ENCODE peak calls at places on chromosome 1, in ten cellular contexts. One of them, this sample, is unnamed.

GRCh38 chr1:107896946-107897345 is 68.0 kb downstream of the VAV3 start:
- DNase-seq in COR-L47: no peak
- DNase-seq in mesothelial cell of epicardium: no peak
- DNase-seq in stimulated activated CD4-positive, alpha-beta T cell treated with anti-CD3 and anti-CD28 coated beads, Interleukin-12 subunit alpha, Interleukin-12 subunit beta, amount 100 ng/mL, for 24 hours: no peak
- DNase-seq in cardiac muscle cell: no peak
- DNase-seq in HS-5: no peak
- DNase-seq in RKO: no peak
- DNase-seq in hypothalamus: no peak
- DNase-seq in GM23248: no peak
- DNase-seq in AG10803: no peak
- DNase-seq in this sample: no peak

GRCh38 chr1:217484881-217485280 is 146.0 kb downstream of the GPATCH2 start:
- DNase-seq in COR-L47: no peak
- DNase-seq in mesothelial cell of epicardium: no peak
- DNase-seq in stimulated activated CD4-positive, alpha-beta T cell treated with anti-CD3 and anti-CD28 coated beads, Interleukin-12 subunit alpha, Interleukin-12 subunit beta, amount 100 ng/mL, for 24 hours: no peak
- DNase-seq in cardiac muscle cell: no peak
- DNase-seq in HS-5: no peak
- DNase-seq in RKO: no peak
- DNase-seq in hypothalamus: no peak
- DNase-seq in GM23248: no peak
- DNase-seq in AG10803: no peak
- DNase-seq in this sample: no peak

GRCh38 chr1:92923664-92924063 is 37.6 kb downstream of the DIPK1A start:
- DNase-seq in COR-L47: no peak
- DNase-seq in mesothelial cell of epicardium: no peak
- DNase-seq in stimulated activated CD4-positive, alpha-beta T cell treated with anti-CD3 and anti-CD28 coated beads, Interleukin-12 subunit alpha, Interleukin-12 subunit beta, amount 100 ng/mL, for 24 hours: no peak
- DNase-seq in cardiac muscle cell: no peak
- DNase-seq in HS-5: no peak
- DNase-seq in RKO: no peak
- DNase-seq in hypothalamus: no peak
- DNase-seq in GM23248: peak; percentile 75
- DNase-seq in AG10803: peak; percentile 75
- DNase-seq in this sample: no peak

GRCh38 chr1:3462356-3463012 is 8.0 kb downstream of the ARHGEF16 start:
- DNase-seq in COR-L47: no peak
- DNase-seq in mesothelial cell of epicardium: no peak
- DNase-seq in stimulated activated CD4-positive, alpha-beta T cell treated with anti-CD3 and anti-CD28 coated beads, Interleukin-12 subunit alpha, Interleukin-12 subunit beta, amount 100 ng/mL, for 24 hours: no peak
- DNase-seq in cardiac muscle cell: no peak
- DNase-seq in HS-5: no peak
- DNase-seq in RKO: no peak
- DNase-seq in hypothalamus: no peak
- DNase-seq in GM23248: no peak
- DNase-seq in AG10803: no peak
- DNase-seq in this sample: peak; percentile 87

GRCh38 chr1:1426496-1426960 is 5.5 kb upstream of the ANKRD65 start:
- DNase-seq in COR-L47: no peak
- DNase-seq in mesothelial cell of epicardium: no peak
- DNase-seq in stimulated activated CD4-positive, alpha-beta T cell treated with anti-CD3 and anti-CD28 coated beads, Interleukin-12 subunit alpha, Interleukin-12 subunit beta, amount 100 ng/mL, for 24 hours: no peak
- DNase-seq in cardiac muscle cell: no peak
- DNase-seq in HS-5: no peak
- DNase-seq in RKO: no peak
- DNase-seq in hypothalamus: peak; percentile 49
- DNase-seq in GM23248: no peak
- DNase-seq in AG10803: no peak
- DNase-seq in this sample: peak; percentile 70

GRCh38 chr1:223189903-223190724 is 47.1 kb upstream of the TLR5 start:
- DNase-seq in COR-L47: no peak
- DNase-seq in mesothelial cell of epicardium: no peak
- DNase-seq in stimulated activated CD4-positive, alpha-beta T cell treated with anti-CD3 and anti-CD28 coated beads, Interleukin-12 subunit alpha, Interleukin-12 subunit beta, amount 100 ng/mL, for 24 hours: peak; percentile 38
- DNase-seq in cardiac muscle cell: no peak
- DNase-seq in HS-5: peak; percentile 60
- DNase-seq in RKO: peak; percentile 24
- DNase-seq in hypothalamus: no peak
- DNase-seq in GM23248: peak; percentile 86
- DNase-seq in AG10803: peak; percentile 68
- DNase-seq in this sample: peak; percentile 93

GRCh38 chr1:229661022-229661877 is 35.2 kb downstream of the URB2 start:
- DNase-seq in COR-L47: peak; percentile 78
- DNase-seq in mesothelial cell of epicardium: peak; percentile 57
- DNase-seq in stimulated activated CD4-positive, alpha-beta T cell treated with anti-CD3 and anti-CD28 coated beads, Interleukin-12 subunit alpha, Interleukin-12 subunit beta, amount 100 ng/mL, for 24 hours: peak; percentile 52
- DNase-seq in cardiac muscle cell: peak; percentile 87
- DNase-seq in HS-5: no peak
- DNase-seq in RKO: peak; percentile 24
- DNase-seq in hypothalamus: peak; percentile 62
- DNase-seq in GM23248: peak; percentile 90
- DNase-seq in AG10803: peak; percentile 68
- DNase-seq in this sample: peak; percentile 92

GRCh38 chr1:159214149-159214760 is 9.6 kb downstream of the ACKR1 start:
- DNase-seq in COR-L47: no peak
- DNase-seq in mesothelial cell of epicardium: no peak
- DNase-seq in stimulated activated CD4-positive, alpha-beta T cell treated with anti-CD3 and anti-CD28 coated beads, Interleukin-12 subunit alpha, Interleukin-12 subunit beta, amount 100 ng/mL, for 24 hours: no peak
- DNase-seq in cardiac muscle cell: peak; percentile 62
- DNase-seq in HS-5: no peak
- DNase-seq in RKO: peak; percentile 59
- DNase-seq in hypothalamus: no peak
- DNase-seq in GM23248: peak; percentile 58
- DNase-seq in AG10803: peak; percentile 33
- DNase-seq in this sample: peak; percentile 83

GRCh38 chr1:202578001-202578500 is 132.2 kb downstream of the SYT2 start:
- DNase-seq in COR-L47: no peak
- DNase-seq in mesothelial cell of epicardium: no peak
- DNase-seq in stimulated activated CD4-positive, alpha-beta T cell treated with anti-CD3 and anti-CD28 coated beads, Interleukin-12 subunit alpha, Interleukin-12 subunit beta, amount 100 ng/mL, for 24 hours: no peak
- DNase-seq in cardiac muscle cell: no peak
- DNase-seq in HS-5: no peak
- DNase-seq in RKO: no peak
- DNase-seq in hypothalamus: no peak
- DNase-seq in GM23248: no peak
- DNase-seq in AG10803: peak; percentile 56
- DNase-seq in this sample: no peak

GRCh38 chr1:99808391-99809115 is 41.6 kb upstream of the AGL start:
- DNase-seq in COR-L47: peak; percentile 68
- DNase-seq in mesothelial cell of epicardium: no peak
- DNase-seq in stimulated activated CD4-positive, alpha-beta T cell treated with anti-CD3 and anti-CD28 coated beads, Interleukin-12 subunit alpha, Interleukin-12 subunit beta, amount 100 ng/mL, for 24 hours: no peak
- DNase-seq in cardiac muscle cell: peak; percentile 90
- DNase-seq in HS-5: peak; percentile 64
- DNase-seq in RKO: peak; percentile 94
- DNase-seq in hypothalamus: no peak
- DNase-seq in GM23248: peak; percentile 95
- DNase-seq in AG10803: peak; percentile 92
- DNase-seq in this sample: peak; percentile 92

GRCh38 chr1:233990486-233990885 is 86.0 kb downstream of the SLC35F3 start:
- DNase-seq in COR-L47: no peak
- DNase-seq in mesothelial cell of epicardium: no peak
- DNase-seq in stimulated activated CD4-positive, alpha-beta T cell treated with anti-CD3 and anti-CD28 coated beads, Interleukin-12 subunit alpha, Interleukin-12 subunit beta, amount 100 ng/mL, for 24 hours: no peak
- DNase-seq in cardiac muscle cell: no peak
- DNase-seq in HS-5: no peak
- DNase-seq in RKO: no peak
- DNase-seq in hypothalamus: no peak
- DNase-seq in GM23248: no peak
- DNase-seq in AG10803: no peak
- DNase-seq in this sample: no peak

GRCh38 chr1:171433451-171433850 is 51.9 kb upstream of the PRRC2C start:
- DNase-seq in COR-L47: no peak
- DNase-seq in mesothelial cell of epicardium: no peak
- DNase-seq in stimulated activated CD4-positive, alpha-beta T cell treated with anti-CD3 and anti-CD28 coated beads, Interleukin-12 subunit alpha, Interleukin-12 subunit beta, amount 100 ng/mL, for 24 hours: no peak
- DNase-seq in cardiac muscle cell: no peak
- DNase-seq in HS-5: peak; percentile 49
- DNase-seq in RKO: peak; percentile 74
- DNase-seq in hypothalamus: no peak
- DNase-seq in GM23248: peak; percentile 68
- DNase-seq in AG10803: peak; percentile 16
- DNase-seq in this sample: peak; percentile 21

GRCh38 chr1:108719654-108720435 is 7.1 kb downstream of the FNDC7 start:
- DNase-seq in COR-L47: no peak
- DNase-seq in mesothelial cell of epicardium: no peak
- DNase-seq in stimulated activated CD4-positive, alpha-beta T cell treated with anti-CD3 and anti-CD28 coated beads, Interleukin-12 subunit alpha, Interleukin-12 subunit beta, amount 100 ng/mL, for 24 hours: no peak
- DNase-seq in cardiac muscle cell: no peak
- DNase-seq in HS-5: peak; percentile 70
- DNase-seq in RKO: peak; percentile 89
- DNase-seq in hypothalamus: no peak
- DNase-seq in GM23248: peak; percentile 97
- DNase-seq in AG10803: peak; percentile 83
- DNase-seq in this sample: peak; percentile 87

GRCh38 chr1:217881607-217882332 is 250.6 kb downstream of the SPATA17 start:
- DNase-seq in COR-L47: no peak
- DNase-seq in mesothelial cell of epicardium: no peak
- DNase-seq in stimulated activated CD4-positive, alpha-beta T cell treated with anti-CD3 and anti-CD28 coated beads, Interleukin-12 subunit alpha, Interleukin-12 subunit beta, amount 100 ng/mL, for 24 hours: no peak
- DNase-seq in cardiac muscle cell: no peak
- DNase-seq in HS-5: no peak
- DNase-seq in RKO: no peak
- DNase-seq in hypothalamus: no peak
- DNase-seq in GM23248: peak; percentile 7
- DNase-seq in AG10803: peak; percentile 2
- DNase-seq in this sample: no peak

GRCh38 chr1:64887689-64888217 is 78.6 kb downstream of the JAK1 start:
- DNase-seq in COR-L47: no peak
- DNase-seq in mesothelial cell of epicardium: no peak
- DNase-seq in stimulated activated CD4-positive, alpha-beta T cell treated with anti-CD3 and anti-CD28 coated beads, Interleukin-12 subunit alpha, Interleukin-12 subunit beta, amount 100 ng/mL, for 24 hours: no peak
- DNase-seq in cardiac muscle cell: no peak
- DNase-seq in HS-5: no peak
- DNase-seq in RKO: no peak
- DNase-seq in hypothalamus: no peak
- DNase-seq in GM23248: no peak
- DNase-seq in AG10803: no peak
- DNase-seq in this sample: no peak

GRCh38 chr1:9369964-9370788 is 77.5 kb downstream of the SPSB1 start:
- DNase-seq in COR-L47: no peak
- DNase-seq in mesothelial cell of epicardium: no peak
- DNase-seq in stimulated activated CD4-positive, alpha-beta T cell treated with anti-CD3 and anti-CD28 coated beads, Interleukin-12 subunit alpha, Interleukin-12 subunit beta, amount 100 ng/mL, for 24 hours: no peak
- DNase-seq in cardiac muscle cell: no peak
- DNase-seq in HS-5: no peak
- DNase-seq in RKO: no peak
- DNase-seq in hypothalamus: no peak
- DNase-seq in GM23248: no peak
- DNase-seq in AG10803: no peak
- DNase-seq in this sample: no peak

GRCh38 chr1:26923711-26924110 is 2.2 kb downstream of the NUDC start:
- DNase-seq in COR-L47: no peak
- DNase-seq in mesothelial cell of epicardium: no peak
- DNase-seq in stimulated activated CD4-positive, alpha-beta T cell treated with anti-CD3 and anti-CD28 coated beads, Interleukin-12 subunit alpha, Interleukin-12 subunit beta, amount 100 ng/mL, for 24 hours: no peak
- DNase-seq in cardiac muscle cell: no peak
- DNase-seq in HS-5: no peak
- DNase-seq in RKO: peak; percentile 97
- DNase-seq in hypothalamus: no peak
- DNase-seq in GM23248: peak; percentile 46
- DNase-seq in AG10803: no peak
- DNase-seq in this sample: no peak

GRCh38 chr1:89820423-89821321 is at the start of gene LRRC8D:
- DNase-seq in COR-L47: peak; percentile 88
- DNase-seq in mesothelial cell of epicardium: peak; percentile 55
- DNase-seq in stimulated activated CD4-positive, alpha-beta T cell treated with anti-CD3 and anti-CD28 coated beads, Interleukin-12 subunit alpha, Interleukin-12 subunit beta, amount 100 ng/mL, for 24 hours: peak; percentile 51
- DNase-seq in cardiac muscle cell: peak; percentile 93
- DNase-seq in HS-5: no peak
- DNase-seq in RKO: peak; percentile 81
- DNase-seq in hypothalamus: peak; percentile 91
- DNase-seq in GM23248: peak; percentile 88
- DNase-seq in AG10803: peak; percentile 65
- DNase-seq in this sample: peak; percentile 98

GRCh38 chr1:230270940-230271325 is 155.2 kb downstream of the PGBD5 start:
- DNase-seq in COR-L47: no peak
- DNase-seq in mesothelial cell of epicardium: no peak
- DNase-seq in stimulated activated CD4-positive, alpha-beta T cell treated with anti-CD3 and anti-CD28 coated beads, Interleukin-12 subunit alpha, Interleukin-12 subunit beta, amount 100 ng/mL, for 24 hours: no peak
- DNase-seq in cardiac muscle cell: no peak
- DNase-seq in HS-5: no peak
- DNase-seq in RKO: no peak
- DNase-seq in hypothalamus: no peak
- DNase-seq in GM23248: no peak
- DNase-seq in AG10803: no peak
- DNase-seq in this sample: no peak

This sample was measured in osteoblast.